ENCODE peak calls at places on chromosomes 3 and 15, in eight cellular contexts. Q is ovary, T is GM12892, O is uterus, E is breast epithelium, B is gastrocnemius medialis, G is A549, P is adrenal gland. F is an unnamed sample.

GRCh38 chr15:37019479-37020433 is 80.6 kb downstream of the MEIS2 start:
- DNase-seq in Q (peak), T (no peak), O (no peak), E (no peak), B (no peak), G (no peak), P (peak), F (no peak)

GRCh38 chr3:28544831-28545230 is 196.2 kb upstream of the AZI2 start:
- DNase-seq in Q (no peak), T (no peak), O (no peak), E (no peak), B (no peak), G (no peak), P (no peak), F (no peak)

GRCh38 chr3:99846472-99846871 is 28.8 kb downstream of the CMSS1 start:
- DNase-seq in Q (peak), T (no peak), O (no peak), E (no peak), B (no peak), G (no peak), P (no peak), F (peak)

GRCh38 chr3:144403040-144403457 is 431.4 kb downstream of the DIPK2A start:
- DNase-seq in Q (no peak), T (no peak), O (no peak), E (no peak), B (no peak), G (no peak), P (peak), F (peak)

GRCh38 chr3:129687586-129688125 is 81.2 kb upstream of the PLXND1 start:
- DNase-seq in Q (no peak), T (no peak), O (no peak), E (no peak), B (no peak), G (no peak), P (no peak), F (no peak)

GRCh38 chr15:46059921-46060565 is 425.2 kb downstream of the SQOR start:
- DNase-seq in Q (no peak), T (no peak), O (peak), E (no peak), B (no peak), G (no peak), P (peak), F (no peak)

GRCh38 chr3:127000128-127000527 is 17.2 kb downstream of the PLXNA1 start:
- DNase-seq in Q (no peak), T (no peak), O (no peak), E (no peak), B (no peak), G (no peak), P (no peak), F (no peak)

GRCh38 chr3:119352863-119353527 is 58.8 kb downstream of the ARHGAP31 start:
- DNase-seq in Q (no peak), T (no peak), O (no peak), E (no peak), B (no peak), G (no peak), P (no peak), F (peak)

GRCh38 chr15:67065531-67066005 is at the start of gene SMAD3:
- DNase-seq in Q (peak), T (peak), O (peak), E (peak), B (peak), G (peak), P (peak), F (peak)

GRCh38 chr3:128473180-128473519 is 6.5 kb upstream of the DNAJB8 start:
- DNase-seq in Q (no peak), T (no peak), O (no peak), E (no peak), B (no peak), G (no peak), P (no peak), F (no peak)

GRCh38 chr3:55330355-55330754 is 156.8 kb downstream of the WNT5A start:
- DNase-seq in Q (peak), T (no peak), O (peak), E (peak), B (no peak), G (peak), P (peak), F (no peak)

GRCh38 chr15:91184441-91184840 is 84.4 kb downstream of the SV2B start:
- DNase-seq in Q (no peak), T (no peak), O (no peak), E (no peak), B (no peak), G (no peak), P (no peak), F (no peak)

GRCh38 chr3:72395654-72396415 is 452.4 kb downstream of the SHQ1 start:
- DNase-seq in Q (no peak), T (no peak), O (no peak), E (no peak), B (no peak), G (no peak), P (no peak), F (no peak)

GRCh38 chr3:141845407-141846049 is 30.9 kb upstream of the ATP1B3 start:
- DNase-seq in Q (no peak), T (no peak), O (no peak), E (no peak), B (no peak), G (no peak), P (no peak), F (peak)

GRCh38 chr15:38991126-38991525 is 426.5 kb upstream of the RASGRP1 start:
- DNase-seq in Q (no peak), T (no peak), O (no peak), E (no peak), B (no peak), G (no peak), P (no peak), F (no peak)

GRCh38 chr3:72891053-72891855 is 3.4 kb downstream of the GXYLT2 start:
- DNase-seq in Q (peak), T (no peak), O (peak), E (peak), B (no peak), G (no peak), P (peak), F (no peak)

GRCh38 chr15:70902105-70902504 is 9.5 kb downstream of the LRRC49 start:
- DNase-seq in Q (no peak), T (no peak), O (no peak), E (no peak), B (no peak), G (no peak), P (no peak), F (peak)

GRCh38 chr3:10594915-10595314 is 89.5 kb upstream of the ATP2B2 start:
- DNase-seq in Q (no peak), T (peak), O (no peak), E (no peak), B (peak), G (peak), P (peak), F (peak)

GRCh38 chr3:56725175-56725574 is 42.1 kb upstream of the TASOR start:
- DNase-seq in Q (no peak), T (peak), O (no peak), E (no peak), B (no peak), G (no peak), P (no peak), F (no peak)

GRCh38 chr15:48898083-48898482 is 20.1 kb downstream of the EID1 start:
- DNase-seq in Q (no peak), T (no peak), O (no peak), E (no peak), B (no peak), G (no peak), P (no peak), F (no peak)

GRCh38 chr15:70361891-70362290 is 264.2 kb upstream of the TLE3 start:
- DNase-seq in Q (no peak), T (no peak), O (no peak), E (peak), B (no peak), G (no peak), P (no peak), F (no peak)

GRCh38 chr3:178671261-178672191 is 135.3 kb downstream of the KCNMB2 start:
- DNase-seq in Q (no peak), T (no peak), O (no peak), E (no peak), B (no peak), G (no peak), P (no peak), F (no peak)

GRCh38 chr3:120145498-120146285 is 51.4 kb upstream of the GSK3B start:
- DNase-seq in Q (no peak), T (no peak), O (no peak), E (no peak), B (no peak), G (peak), P (no peak), F (no peak)

GRCh38 chr15:91265431-91265940 is 165.4 kb downstream of the SV2B start:
- DNase-seq in Q (no peak), T (no peak), O (no peak), E (no peak), B (no peak), G (no peak), P (peak), F (no peak)

GRCh38 chr15:78265137-78265460 is 737 bp downstream of the DNAJA4 start:
- DNase-seq in Q (no peak), T (no peak), O (no peak), E (no peak), B (no peak), G (no peak), P (no peak), F (no peak)

GRCh38 chr15:64163662-64164362 is 990 bp upstream of the PPIB start:
- DNase-seq in Q (no peak), T (no peak), O (no peak), E (no peak), B (peak), G (no peak), P (peak), F (peak)

GRCh38 chr3:175255698-175256097 is 396.6 kb downstream of the NAALADL2 start:
- DNase-seq in Q (no peak), T (no peak), O (no peak), E (no peak), B (peak), G (no peak), P (no peak), F (no peak)

GRCh38 chr3:16329792-16330061 is 64.7 kb downstream of the OXNAD1 start:
- DNase-seq in Q (no peak), T (no peak), O (no peak), E (no peak), B (no peak), G (no peak), P (no peak), F (peak)

GRCh38 chr3:192904632-192905289 is 12.9 kb downstream of the MB21D2 start:
- DNase-seq in Q (no peak), T (no peak), O (no peak), E (no peak), B (no peak), G (no peak), P (no peak), F (no peak)

DNA sequence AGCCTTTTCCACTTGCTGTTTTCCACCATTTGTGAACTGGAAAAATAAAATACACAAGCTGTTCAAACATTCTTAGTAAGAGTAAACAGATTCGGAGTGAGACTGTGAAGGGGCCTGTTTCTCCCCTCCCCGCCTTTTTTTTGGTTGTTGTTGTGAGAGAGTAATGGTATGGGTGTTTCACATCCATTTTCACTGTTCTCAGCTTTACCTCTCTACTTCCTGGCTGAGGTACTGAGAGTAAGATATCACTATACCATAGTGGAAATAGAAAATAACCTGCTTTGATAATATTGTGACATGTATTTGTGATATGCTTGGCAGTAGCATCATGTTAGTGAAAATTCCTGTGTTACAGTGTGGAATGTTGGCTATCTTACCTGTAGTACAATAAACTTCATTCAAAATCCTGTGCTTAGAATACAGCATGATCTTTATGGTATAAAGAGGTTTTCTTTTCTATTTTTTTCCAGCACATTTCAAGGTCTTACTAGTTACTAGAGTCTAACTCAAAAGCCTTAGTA is 12.0 kb downstream of the CNTN4 start:
- DNase-seq in Q (no peak), T (no peak), O (no peak), E (no peak), B (no peak), G (no peak), P (no peak), F (no peak)
- TF ChIP-seq POLR2A in Q (no peak), T (no peak), O (no peak), E (no peak), B (no peak), G (no peak), P (no peak), F (no peak)

GRCh38 chr3:50503504-50503903 is at the start of gene CACNA2D2:
- DNase-seq in Q (peak), T (peak), O (peak), E (peak), B (peak), G (peak), P (peak), F (peak)
- TF ChIP-seq POLR2A in Q (peak), T (no peak), O (peak), E (no peak), B (peak), G (peak), P (no peak), F (no peak)

GRCh38 chr3:123620338-123620737 is 35.5 kb upstream of the HACD2 start:
- DNase-seq in Q (no peak), T (no peak), O (peak), E (peak), B (no peak), G (no peak), P (no peak), F (no peak)
- TF ChIP-seq POLR2A in Q (no peak), T (no peak), O (peak), E (peak), B (no peak), G (no peak), P (no peak), F (no peak)

DNA sequence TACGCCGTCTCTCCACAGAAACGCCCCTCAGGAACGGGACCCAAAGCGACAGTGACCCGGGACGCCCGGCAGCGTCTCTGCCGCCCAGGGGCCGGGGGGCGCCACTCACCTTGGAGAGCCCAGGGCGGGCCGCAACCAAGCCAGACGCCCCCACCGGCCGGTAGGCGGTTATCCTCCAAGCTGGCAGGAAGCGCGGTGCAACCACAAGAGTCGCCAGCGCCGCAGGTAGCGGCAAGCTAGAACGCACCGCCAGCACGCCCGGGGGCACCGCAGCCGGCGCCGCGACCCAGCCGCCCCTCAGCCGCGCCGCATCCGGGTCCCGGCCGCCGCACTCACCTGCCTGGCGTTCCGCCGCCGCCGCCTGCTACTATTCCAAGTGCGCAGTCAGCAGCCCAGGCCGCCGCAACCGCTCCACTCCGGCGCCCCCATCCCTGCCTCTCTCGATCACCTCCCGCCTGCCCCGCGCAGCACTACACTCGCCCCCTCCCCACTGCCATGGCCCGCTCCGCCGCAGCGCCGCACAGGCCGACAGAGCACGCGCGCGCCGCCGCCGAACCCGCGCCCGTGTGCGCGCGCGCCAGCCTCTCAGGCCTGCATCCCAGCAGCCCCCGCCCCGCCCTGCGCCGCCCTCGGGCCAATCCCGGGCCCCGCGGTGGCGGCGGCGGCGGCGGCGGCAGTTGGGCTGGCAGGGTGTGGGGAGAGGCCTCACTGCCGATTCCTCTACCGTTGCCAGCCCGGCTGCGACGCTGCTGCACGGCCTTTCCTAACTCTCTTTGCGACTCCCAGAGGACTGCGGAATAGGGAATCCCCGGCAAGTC is at the start of gene PIK3CB:
- DNase-seq in Q (peak), T (peak), O (peak), E (peak), B (peak), G (peak), P (peak), F (peak)
- TF ChIP-seq POLR2A in Q (no peak), T (peak), O (peak), E (no peak), B (peak), G (peak), P (peak), F (peak)

GRCh38 chr15:99475754-99476412 is 89.9 kb upstream of the MEF2A start:
- DNase-seq in Q (no peak), T (no peak), O (no peak), E (no peak), B (no peak), G (no peak), P (no peak), F (no peak)

GRCh38 chr15:99474041-99474906 is 91.5 kb upstream of the MEF2A start:
- DNase-seq in Q (no peak), T (no peak), O (no peak), E (no peak), B (peak), G (no peak), P (peak), F (no peak)

GRCh38 chr15:99474981-99475753 is 90.6 kb upstream of the MEF2A start:
- DNase-seq in Q (no peak), T (no peak), O (no peak), E (no peak), B (peak), G (no peak), P (peak), F (no peak)

GRCh38 chr15:99477745-99478525 is 87.8 kb upstream of the MEF2A start:
- DNase-seq in Q (no peak), T (no peak), O (no peak), E (no peak), B (no peak), G (no peak), P (no peak), F (no peak)

DNA sequence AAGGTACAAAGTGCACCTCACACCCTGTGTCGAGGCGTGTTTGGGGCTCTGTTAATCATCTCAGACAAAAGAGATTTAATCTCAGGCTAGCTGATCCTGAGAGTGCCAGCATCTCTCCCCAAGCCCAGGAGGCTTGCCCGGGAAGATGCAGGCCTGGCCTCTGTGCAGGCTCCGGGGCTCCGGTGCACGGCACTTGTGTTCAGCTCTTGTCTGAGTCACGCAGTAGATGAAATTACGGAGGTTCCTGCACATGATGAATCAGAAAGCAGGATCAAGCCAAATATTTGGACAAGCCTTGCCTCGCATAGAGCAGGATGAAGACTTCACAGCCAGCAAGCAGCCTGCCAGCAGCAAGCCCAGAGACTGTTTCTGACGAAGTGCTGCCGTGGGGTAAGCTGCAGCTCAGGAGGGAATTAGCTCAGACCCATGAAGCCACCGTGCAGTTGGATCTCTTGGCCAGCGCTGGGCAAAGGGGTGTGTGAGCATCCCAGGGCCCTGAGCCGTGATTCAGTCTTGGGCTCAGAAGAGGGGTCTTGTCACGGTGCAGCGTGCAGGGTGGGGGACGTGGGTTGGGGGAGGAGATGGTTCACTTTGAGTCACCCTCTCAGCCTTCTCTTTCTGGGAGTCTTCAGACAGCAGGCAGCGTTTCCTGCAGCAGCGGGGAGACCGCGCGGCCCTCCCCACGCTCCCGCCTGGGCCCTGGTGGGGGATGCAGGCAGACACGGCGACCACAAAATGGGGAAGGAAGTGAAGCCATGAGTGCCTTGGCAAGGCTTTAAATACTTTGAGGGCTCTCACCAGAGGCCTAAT is 89.2 kb upstream of the MEF2A start:
- DNase-seq in Q (no peak), T (no peak), O (peak), E (peak), B (peak), G (peak), P (peak), F (no peak)
- TF ChIP-seq POLR2A in Q (no peak), T (no peak), O (no peak), E (no peak), B (no peak), G (no peak), P (no peak), F (no peak)

DNA sequence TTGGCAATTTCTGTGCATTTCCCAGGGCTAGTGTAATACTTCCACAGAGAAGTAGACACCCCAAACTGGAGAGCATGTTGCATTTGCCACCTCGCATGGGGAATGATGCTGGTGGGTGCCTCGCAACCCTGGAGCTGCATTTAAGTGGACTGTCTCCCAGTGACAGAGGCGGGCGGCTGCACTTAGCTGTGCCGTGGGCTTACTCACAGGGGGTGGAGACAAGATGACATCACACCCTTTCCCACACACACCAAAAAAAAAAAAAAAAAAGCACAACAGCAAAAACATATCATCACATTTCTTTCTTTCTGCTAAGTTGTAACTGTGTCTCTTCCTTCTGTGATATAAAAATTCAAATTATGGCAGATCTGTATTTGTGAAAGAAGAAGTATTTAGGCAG is at the start of gene ABI3BP:
- DNase-seq in Q (peak), T (no peak), O (peak), E (peak), B (peak), G (peak), P (peak), F (peak)
- TF ChIP-seq POLR2A in Q (peak), T (no peak), O (peak), E (no peak), B (peak), G (no peak), P (peak), F (no peak)

F was measured in erythroblast.